ENCODE peak calls at places on chromosomes 16 and 17, in six cellular contexts. N is CD4-positive, alpha-beta T cell; R is osteocyte; J is GM12865; D is cardiac muscle cell; C is AG10803. T is an unnamed sample.

GRCh38 chr17:17783825-17784598 is 52.8 kb downstream of the SREBF1 start:
- DNase-seq in D (peak; percentile 71), N (no peak), C (peak; percentile 39), R (peak; percentile 88), J (peak; percentile 61), T (peak; percentile 62)

GRCh38 chr17:27264068-27264812 is 29.7 kb upstream of the WSB1 start:
- DNase-seq in N (no peak), J (no peak), R (no peak), D (no peak), C (no peak), T (no peak)

GRCh38 chr16:30766206-30766921 is 4.2 kb downstream of the RNF40 start:
- DNase-seq in C (no peak), N (no peak), D (no peak), R (no peak), J (no peak), T (no peak)

GRCh38 chr16:89722392-89723278 is 1.3 kb downstream of the ZNF276 start:
- DNase-seq in D (no peak), C (no peak), R (no peak), J (peak; percentile 93), N (peak; percentile 74), T (no peak)

GRCh38 chr16:54594646-54595381 is 308.2 kb upstream of the IRX3 start:
- DNase-seq in N (no peak), C (no peak), J (no peak), D (no peak), R (peak; percentile 59), T (no peak)

GRCh38 chr17:81512984-81513668 is 527 bp upstream of the ACTG1 start:
- DNase-seq in J (peak; percentile 85), R (no peak), D (peak; percentile 62), C (peak; percentile 55), N (peak; percentile 62), T (peak; percentile 66)

GRCh38 chr16:82061861-82062525 is 26.9 kb downstream of the HSD17B2 start:
- DNase-seq in N (no peak), J (peak; percentile 52), C (peak; percentile 35), R (no peak), D (peak; percentile 10), T (no peak)

GRCh38 chr16:89364603-89365002 is 125.8 kb downstream of the ANKRD11 start:
- DNase-seq in C (no peak), D (no peak), R (no peak), N (no peak), J (no peak), T (no peak)

GRCh38 chr16:15966420-15967222 is 17.2 kb downstream of the ABCC1 start:
- DNase-seq in D (no peak), J (no peak), R (no peak), C (peak; percentile 75), N (no peak), T (no peak)

GRCh38 chr16:80084614-80085013 is 456.2 kb upstream of the DYNLRB2 start:
- DNase-seq in D (peak; percentile 66), J (peak; percentile 21), N (no peak), C (peak; percentile 55), R (no peak), T (no peak)

GRCh38 chr16:56424791-56425438 is 430 bp downstream of the AMFR start:
- DNase-seq in C (peak; percentile 5), D (peak; percentile 36), J (no peak), N (peak; percentile 40), R (peak; percentile 87), T (peak; percentile 54)

GRCh38 chr16:47247691-47248090 is 103.9 kb upstream of the NETO2 start:
- DNase-seq in C (no peak), J (no peak), R (no peak), D (no peak), N (no peak), T (no peak)

GRCh38 chr16:27246439-27246838 is 22.1 kb downstream of the NSMCE1 start:
- DNase-seq in R (no peak), D (no peak), J (no peak), C (no peak), N (no peak), T (no peak)

GRCh38 chr16:13767215-13767614 is 152.7 kb upstream of the ERCC4 start:
- DNase-seq in N (no peak), D (peak; percentile 7), C (no peak), R (no peak), J (no peak), T (no peak)

GRCh38 chr16:61194573-61194972 is 841.7 kb downstream of the CDH8 start:
- DNase-seq in J (no peak), N (no peak), C (no peak), R (no peak), D (no peak), T (no peak)

GRCh38 chr16:47375423-47375822 is 85.4 kb downstream of the ITFG1 start:
- DNase-seq in D (no peak), N (no peak), J (no peak), R (no peak), C (no peak), T (no peak)

GRCh38 chr17:60809421-60809820 is 131.8 kb downstream of the BCAS3 start:
- DNase-seq in D (no peak), R (no peak), C (no peak), N (no peak), J (no peak), T (no peak)

GRCh38 chr16:81429045-81429521 is 15.5 kb upstream of the CMIP start:
- DNase-seq in J (peak; percentile 56), N (no peak), R (no peak), D (peak; percentile 48), C (peak; percentile 50), T (no peak)

GRCh38 chr16:67884684-67885083 is at the start of gene NRN1L:
- DNase-seq in R (peak; percentile 91), C (peak; percentile 87), D (peak; percentile 90), N (no peak), J (no peak), T (no peak)

GRCh38 chr16:65002265-65002664 is 119.6 kb downstream of the CDH11 start:
- DNase-seq in D (no peak), C (peak; percentile 91), R (no peak), J (no peak), N (no peak), T (no peak)

GRCh38 chr17:40477796-40478195 is 23.6 kb downstream of the TNS4 start:
- DNase-seq in R (no peak), J (no peak), N (no peak), D (no peak), C (no peak), T (no peak)

GRCh38 chr17:80997471-80998387 is 6.1 kb downstream of the CHMP6 start:
- DNase-seq in C (no peak), R (no peak), J (no peak), N (no peak), D (no peak), T (no peak)

GRCh38 chr17:16929281-16929680 is 42.6 kb downstream of the TNFRSF13B start:
- DNase-seq in J (no peak), N (no peak), C (no peak), R (no peak), D (no peak), T (no peak)

GRCh38 chr16:89168381-89169189 is 3.0 kb upstream of the CDH15 start:
- DNase-seq in N (no peak), J (no peak), D (no peak), R (no peak), C (no peak), T (no peak)

GRCh38 chr16:82031116-82032084 is 3.7 kb upstream of the HSD17B2 start:
- DNase-seq in R (no peak), C (peak; percentile 83), N (no peak), J (peak; percentile 17), D (peak; percentile 49), T (no peak)

GRCh38 chr17:65039349-65039988 is 17.1 kb downstream of the GNA13 start:
- DNase-seq in R (no peak), N (no peak), J (peak; percentile 90), D (no peak), C (no peak), T (no peak)

GRCh38 chr17:41653421-41654133 is 29.2 kb upstream of the KRT17 start:
- DNase-seq in R (no peak), C (no peak), J (no peak), N (no peak), D (no peak), T (no peak)

GRCh38 chr17:38361700-38362465 is 10.2 kb downstream of the SOCS7 start:
- DNase-seq in R (no peak), N (no peak), C (peak; percentile 45), J (no peak), D (no peak), T (no peak)

GRCh38 chr17:35766903-35767510 is 6.3 kb downstream of the C17orf50 start:
- DNase-seq in N (no peak), R (no peak), D (peak; percentile 60), J (peak; percentile 32), C (peak; percentile 42), T (no peak)

GRCh38 chr17:74011963-74012362 is 191.5 kb upstream of the RPL38 start:
- DNase-seq in R (no peak), D (no peak), J (no peak), N (no peak), C (peak; percentile 31), T (no peak)

GRCh38 chr16:65704866-65705265 is 583.0 kb upstream of the CDH11 start:
- DNase-seq in D (peak; percentile 19), R (no peak), N (no peak), J (no peak), C (no peak), T (no peak)

GRCh38 chr16:57604177-57604576 is 24.3 kb upstream of the ADGRG1 start:
- DNase-seq in R (peak; percentile 44), N (no peak), J (no peak), D (no peak), C (no peak), T (no peak)

GRCh38 chr16:84940670-84941551 is 70.4 kb downstream of the ZDHHC7 start:
- DNase-seq in J (no peak), D (no peak), N (no peak), C (peak; percentile 79), R (no peak), T (no peak)
- TF ChIP-seq CTCF in J (no peak), D (peak; percentile 3), N (no peak), C (peak; percentile 34), R (peak; percentile 19), T (no peak)

GRCh38 chr17:76279742-76280287 is 14.7 kb downstream of the UBALD2 start:
- DNase-seq in C (no peak), J (no peak), R (no peak), D (no peak), N (no peak), T (no peak)
- TF ChIP-seq CTCF in C (no peak), J (no peak), R (no peak), D (no peak), N (peak; percentile 48), T (no peak)

GRCh38 chr17:3678095-3678820 is 9.6 kb downstream of the EMC6 start:
- DNase-seq in J (no peak), C (no peak), N (no peak), D (no peak), R (no peak), T (no peak)
- TF ChIP-seq CTCF in J (no peak), C (no peak), N (no peak), D (no peak), R (no peak), T (no peak)

DNA sequence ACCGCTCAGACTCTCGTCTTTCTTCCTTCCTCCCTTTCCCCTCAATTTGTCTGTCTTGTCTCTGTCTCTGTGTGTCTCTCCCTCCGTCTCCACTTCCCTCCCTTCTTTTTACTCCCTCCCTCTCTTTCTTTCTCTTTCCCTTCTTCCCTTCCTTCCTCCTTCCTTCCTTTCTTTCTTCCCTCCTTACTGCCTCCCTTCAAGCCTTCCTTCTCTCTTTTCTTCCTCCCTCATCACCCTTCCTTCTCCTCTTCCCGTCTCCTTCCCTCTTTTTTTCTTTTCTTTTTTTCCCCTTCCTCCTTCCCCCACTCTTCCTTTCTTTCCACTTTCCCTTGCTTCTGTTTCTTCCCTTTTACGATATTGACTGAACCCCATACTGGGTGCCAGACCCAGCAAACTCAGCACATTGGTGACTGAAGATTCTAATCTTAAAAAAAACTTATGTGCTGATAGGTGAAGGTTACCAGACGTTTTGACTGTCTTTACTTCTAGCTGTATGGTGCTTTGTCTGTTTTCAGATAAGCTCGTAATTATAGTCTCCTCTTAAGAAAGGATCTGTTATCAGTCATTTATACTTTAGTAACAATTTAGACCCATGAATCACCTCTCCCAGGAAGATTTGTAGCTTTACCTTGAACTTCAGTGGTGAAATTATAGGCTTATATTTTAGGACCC is 481 bp upstream of the BRD7 start:
- DNase-seq in D (no peak), J (no peak), R (no peak), N (no peak), C (no peak), T (no peak)
- TF ChIP-seq CTCF in D (no peak), J (no peak), R (peak; percentile 8), N (peak; percentile 16), C (no peak), T (no peak)